ENCODE peak calls at places on chromosome 15, in eight cellular contexts. One of them, this sample, is unnamed.

GRCh38 chr15:80509800-80510199 is 105.6 kb downstream of the ARNT2 start:
- DNase-seq in small intestine: no peak
- DNase-seq in upper lobe of left lung: no peak
- DNase-seq in GM23248: no peak
- DNase-seq in PC-9: no peak
- DNase-seq in IMR-90: no peak
- DNase-seq in right cardiac atrium: no peak
- DNase-seq in A673: no peak
- DNase-seq in this sample: no peak

GRCh38 chr15:39270221-39270835 is 310.6 kb upstream of the THBS1 start:
- DNase-seq in small intestine: no peak
- DNase-seq in upper lobe of left lung: no peak
- DNase-seq in GM23248: peak; percentile 53
- DNase-seq in PC-9: no peak
- DNase-seq in IMR-90: no peak
- DNase-seq in right cardiac atrium: no peak
- DNase-seq in A673: no peak
- DNase-seq in this sample: no peak

GRCh38 chr15:92787116-92787515 is 113.0 kb upstream of the CHD2 start:
- DNase-seq in small intestine: no peak
- DNase-seq in upper lobe of left lung: no peak
- DNase-seq in GM23248: peak; percentile 5
- DNase-seq in PC-9: no peak
- DNase-seq in IMR-90: no peak
- DNase-seq in right cardiac atrium: no peak
- DNase-seq in A673: no peak
- DNase-seq in this sample: no peak

GRCh38 chr15:98611031-98611430 is 37.3 kb upstream of the IGF1R start:
- DNase-seq in small intestine: no peak
- DNase-seq in upper lobe of left lung: no peak
- DNase-seq in GM23248: no peak
- DNase-seq in PC-9: no peak
- DNase-seq in IMR-90: no peak
- DNase-seq in right cardiac atrium: no peak
- DNase-seq in A673: no peak
- DNase-seq in this sample: no peak

GRCh38 chr15:34373951-34374350 is 7.0 kb upstream of the LPCAT4 start:
- DNase-seq in small intestine: no peak
- DNase-seq in upper lobe of left lung: no peak
- DNase-seq in GM23248: no peak
- DNase-seq in PC-9: no peak
- DNase-seq in IMR-90: no peak
- DNase-seq in right cardiac atrium: no peak
- DNase-seq in A673: no peak
- DNase-seq in this sample: no peak

GRCh38 chr15:92586930-92587329 is 68.6 kb downstream of the FAM174B start:
- DNase-seq in small intestine: peak; percentile 37
- DNase-seq in upper lobe of left lung: no peak
- DNase-seq in GM23248: no peak
- DNase-seq in PC-9: no peak
- DNase-seq in IMR-90: no peak
- DNase-seq in right cardiac atrium: no peak
- DNase-seq in A673: no peak
- DNase-seq in this sample: no peak

GRCh38 chr15:45457215-45457614 is 65.3 kb downstream of the SLC30A4 start:
- DNase-seq in small intestine: no peak
- DNase-seq in upper lobe of left lung: no peak
- DNase-seq in GM23248: peak; percentile 36
- DNase-seq in PC-9: no peak
- DNase-seq in IMR-90: no peak
- DNase-seq in right cardiac atrium: no peak
- DNase-seq in A673: no peak
- DNase-seq in this sample: peak; percentile 21

GRCh38 chr15:45448516-45448915 is 70.2 kb upstream of the GATM start:
- DNase-seq in small intestine: no peak
- DNase-seq in upper lobe of left lung: no peak
- DNase-seq in GM23248: peak; percentile 8
- DNase-seq in PC-9: peak; percentile 69
- DNase-seq in IMR-90: peak; percentile 28
- DNase-seq in right cardiac atrium: no peak
- DNase-seq in A673: no peak
- DNase-seq in this sample: peak; percentile 34

GRCh38 chr15:34366271-34367043 is 539 bp downstream of the LPCAT4 start:
- DNase-seq in small intestine: peak; percentile 89
- DNase-seq in upper lobe of left lung: peak; percentile 87
- DNase-seq in GM23248: peak; percentile 63
- DNase-seq in PC-9: peak; percentile 78
- DNase-seq in IMR-90: peak; percentile 36
- DNase-seq in right cardiac atrium: peak; percentile 89
- DNase-seq in A673: peak; percentile 66
- DNase-seq in this sample: peak; percentile 93

GRCh38 chr15:88450125-88450798 is 16.9 kb downstream of the MRPL46 start:
- DNase-seq in small intestine: peak; percentile 35
- DNase-seq in upper lobe of left lung: no peak
- DNase-seq in GM23248: peak; percentile 84
- DNase-seq in PC-9: peak; percentile 56
- DNase-seq in IMR-90: peak; percentile 66
- DNase-seq in right cardiac atrium: peak; percentile 77
- DNase-seq in A673: peak; percentile 75
- DNase-seq in this sample: peak; percentile 91

GRCh38 chr15:31327674-31328424 is 1.2 kb downstream of the KLF13 start:
- DNase-seq in small intestine: peak; percentile 84
- DNase-seq in upper lobe of left lung: peak; percentile 95
- DNase-seq in GM23248: peak; percentile 77
- DNase-seq in PC-9: peak; percentile 22
- DNase-seq in IMR-90: peak; percentile 19
- DNase-seq in right cardiac atrium: peak; percentile 91
- DNase-seq in A673: peak; percentile 54
- DNase-seq in this sample: peak; percentile 60

GRCh38 chr15:58258501-58259274 is 120.5 kb downstream of the AQP9 start:
- DNase-seq in small intestine: no peak
- DNase-seq in upper lobe of left lung: no peak
- DNase-seq in GM23248: no peak
- DNase-seq in PC-9: no peak
- DNase-seq in IMR-90: no peak
- DNase-seq in right cardiac atrium: no peak
- DNase-seq in A673: peak; percentile 18
- DNase-seq in this sample: peak; percentile 28

GRCh38 chr15:52668133-52668532 is 11.1 kb downstream of the ATOSA start:
- DNase-seq in small intestine: no peak
- DNase-seq in upper lobe of left lung: no peak
- DNase-seq in GM23248: no peak
- DNase-seq in PC-9: no peak
- DNase-seq in IMR-90: peak; percentile 12
- DNase-seq in right cardiac atrium: no peak
- DNase-seq in A673: no peak
- DNase-seq in this sample: no peak

GRCh38 chr15:65731926-65732325 is 60.2 kb downstream of the DENND4A start:
- DNase-seq in small intestine: no peak
- DNase-seq in upper lobe of left lung: no peak
- DNase-seq in GM23248: peak; percentile 33
- DNase-seq in PC-9: no peak
- DNase-seq in IMR-90: peak; percentile 52
- DNase-seq in right cardiac atrium: no peak
- DNase-seq in A673: no peak
- DNase-seq in this sample: no peak

GRCh38 chr15:45521596-45522167 is 873 bp downstream of the SLC30A4 start:
- DNase-seq in small intestine: peak; percentile 85
- DNase-seq in upper lobe of left lung: no peak
- DNase-seq in GM23248: peak; percentile 24
- DNase-seq in PC-9: no peak
- DNase-seq in IMR-90: no peak
- DNase-seq in right cardiac atrium: no peak
- DNase-seq in A673: no peak
- DNase-seq in this sample: peak; percentile 4

GRCh38 chr15:94412979-94413741 is 181.8 kb downstream of the MCTP2 start:
- DNase-seq in small intestine: peak; percentile 84
- DNase-seq in upper lobe of left lung: no peak
- DNase-seq in GM23248: peak; percentile 49
- DNase-seq in PC-9: no peak
- DNase-seq in IMR-90: peak; percentile 25
- DNase-seq in right cardiac atrium: no peak
- DNase-seq in A673: peak; percentile 51
- DNase-seq in this sample: peak; percentile 67

GRCh38 chr15:66023322-66023972 is 154.2 kb downstream of the RAB11A start:
- DNase-seq in small intestine: no peak
- DNase-seq in upper lobe of left lung: no peak
- DNase-seq in GM23248: no peak
- DNase-seq in PC-9: no peak
- DNase-seq in IMR-90: no peak
- DNase-seq in right cardiac atrium: no peak
- DNase-seq in A673: no peak
- DNase-seq in this sample: no peak

GRCh38 chr15:79527821-79528220 is 95.7 kb downstream of the MINAR1 start:
- DNase-seq in small intestine: no peak
- DNase-seq in upper lobe of left lung: no peak
- DNase-seq in GM23248: no peak
- DNase-seq in PC-9: no peak
- DNase-seq in IMR-90: no peak
- DNase-seq in right cardiac atrium: no peak
- DNase-seq in A673: no peak
- DNase-seq in this sample: no peak

GRCh38 chr15:77506311-77507150 is 85.8 kb downstream of the HMG20A start:
- DNase-seq in small intestine: peak; percentile 54
- DNase-seq in upper lobe of left lung: peak; percentile 45
- DNase-seq in GM23248: no peak
- DNase-seq in PC-9: peak; percentile 72
- DNase-seq in IMR-90: no peak
- DNase-seq in right cardiac atrium: peak; percentile 93
- DNase-seq in A673: no peak
- DNase-seq in this sample: peak; percentile 64

GRCh38 chr15:89495638-89496145 is 691 bp downstream of the RHCG start:
- DNase-seq in small intestine: no peak
- DNase-seq in upper lobe of left lung: no peak
- DNase-seq in GM23248: no peak
- DNase-seq in PC-9: peak; percentile 51
- DNase-seq in IMR-90: no peak
- DNase-seq in right cardiac atrium: no peak
- DNase-seq in A673: no peak
- DNase-seq in this sample: no peak
- H3K27me3 ChIP-seq in small intestine: no peaks in the 10 kb centered on the region
- H3K27me3 ChIP-seq in upper lobe of left lung: no peaks in the 10 kb centered on the region
- H3K27me3 ChIP-seq in GM23248: peaks cover 59% of the 10 kb centered on the region
- H3K27me3 ChIP-seq in PC-9: no peaks in the 10 kb centered on the region
- H3K27me3 ChIP-seq in IMR-90: peaks cover 53% of the 10 kb centered on the region
- H3K27me3 ChIP-seq in right cardiac atrium: no peaks in the 10 kb centered on the region
- H3K27me3 ChIP-seq in A673: peaks cover 9% of the 10 kb centered on the region
- H3K27me3 ChIP-seq in this sample: peaks cover 33% of the 10 kb centered on the region

DNA sequence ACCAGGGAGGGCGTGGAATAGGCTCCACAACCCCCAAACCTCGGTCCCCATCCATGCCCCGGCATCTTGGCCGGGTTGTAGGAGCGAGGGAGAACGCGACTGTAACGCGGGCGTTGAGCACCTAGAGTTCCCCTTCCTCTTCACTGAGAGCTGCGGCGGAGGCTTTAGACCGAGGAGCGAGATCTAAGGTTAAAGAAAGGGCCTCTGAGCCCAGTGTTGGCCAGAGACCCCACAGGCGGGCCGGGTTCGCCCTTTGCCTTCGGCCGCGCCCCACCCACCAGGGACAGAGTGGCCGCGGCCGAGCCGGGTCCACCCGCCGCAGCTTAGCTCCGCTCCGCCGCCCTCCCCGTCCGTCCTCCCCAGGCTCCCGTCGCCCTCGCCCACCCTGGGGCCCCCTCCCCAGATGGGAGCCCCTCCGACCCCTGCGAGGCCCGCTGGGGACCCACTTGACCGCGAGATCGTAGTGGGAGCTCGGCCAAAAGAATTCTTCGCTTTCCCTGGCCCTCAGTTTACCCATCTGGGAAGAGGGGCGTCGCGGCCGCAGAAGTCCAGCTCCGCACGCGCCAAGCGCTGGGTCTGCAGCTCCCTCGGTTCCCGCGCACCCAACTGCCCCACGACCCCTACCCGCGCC is 425 bp downstream of the ANPEP start:
- DNase-seq in small intestine: no peak
- DNase-seq in upper lobe of left lung: peak; percentile 82
- DNase-seq in GM23248: peak; percentile 62
- DNase-seq in PC-9: no peak
- DNase-seq in IMR-90: no peak
- DNase-seq in right cardiac atrium: no peak
- DNase-seq in A673: no peak
- DNase-seq in this sample: peak; percentile 60
- H3K27me3 ChIP-seq in small intestine: no peaks in the 10 kb centered on the region
- H3K27me3 ChIP-seq in upper lobe of left lung: peaks cover 8% of the 10 kb centered on the region
- H3K27me3 ChIP-seq in GM23248: no peaks in the 10 kb centered on the region
- H3K27me3 ChIP-seq in PC-9: no peaks in the 10 kb centered on the region
- H3K27me3 ChIP-seq in IMR-90: no peaks in the 10 kb centered on the region
- H3K27me3 ChIP-seq in right cardiac atrium: no peaks in the 10 kb centered on the region
- H3K27me3 ChIP-seq in A673: peaks cover 16% of the 10 kb centered on the region
- H3K27me3 ChIP-seq in this sample: peaks cover 37% of the 10 kb centered on the region

DNA sequence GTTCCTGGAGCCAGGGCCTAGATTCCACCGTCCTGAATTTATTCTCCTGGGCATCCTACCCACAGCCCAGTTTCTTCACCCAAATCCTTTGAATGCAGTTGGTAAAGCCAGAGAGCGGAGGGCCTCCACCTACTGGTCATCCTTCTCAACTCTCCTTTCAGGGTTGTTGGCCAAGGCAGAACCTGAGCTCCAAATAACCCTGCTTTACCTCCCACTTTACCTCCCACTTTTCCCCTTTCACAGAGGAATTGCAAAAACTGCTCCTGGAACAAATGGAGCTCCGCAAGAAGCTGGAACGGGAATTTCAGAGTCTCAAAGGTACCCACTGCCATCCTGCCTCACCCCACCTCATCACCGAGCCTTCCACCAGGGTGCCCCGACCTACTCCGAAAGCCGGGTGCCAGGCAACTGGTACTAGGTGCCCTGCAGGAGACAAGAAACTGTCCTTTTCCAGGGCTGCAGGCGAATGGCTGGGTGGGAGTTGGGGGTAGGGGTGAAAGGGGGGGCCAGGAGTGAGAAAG is 6.8 kb downstream of the SKOR1 start:
- DNase-seq in small intestine: no peak
- DNase-seq in upper lobe of left lung: no peak
- DNase-seq in GM23248: peak; percentile 52
- DNase-seq in PC-9: no peak
- DNase-seq in IMR-90: peak; percentile 29
- DNase-seq in right cardiac atrium: no peak
- DNase-seq in A673: no peak
- DNase-seq in this sample: peak; percentile 77
- H3K27me3 ChIP-seq in small intestine: peaks cover 34% of the 10 kb centered on the region
- H3K27me3 ChIP-seq in upper lobe of left lung: peaks cover 32% of the 10 kb centered on the region
- H3K27me3 ChIP-seq in GM23248: peaks cover 84% of the 10 kb centered on the region
- H3K27me3 ChIP-seq in PC-9: no peaks in the 10 kb centered on the region
- H3K27me3 ChIP-seq in IMR-90: peaks cover 94% of the 10 kb centered on the region
- H3K27me3 ChIP-seq in right cardiac atrium: no peaks in the 10 kb centered on the region
- H3K27me3 ChIP-seq in A673: peaks cover 90% of the 10 kb centered on the region
- H3K27me3 ChIP-seq in this sample: peaks cover 100% of the 10 kb centered on the region

DNA sequence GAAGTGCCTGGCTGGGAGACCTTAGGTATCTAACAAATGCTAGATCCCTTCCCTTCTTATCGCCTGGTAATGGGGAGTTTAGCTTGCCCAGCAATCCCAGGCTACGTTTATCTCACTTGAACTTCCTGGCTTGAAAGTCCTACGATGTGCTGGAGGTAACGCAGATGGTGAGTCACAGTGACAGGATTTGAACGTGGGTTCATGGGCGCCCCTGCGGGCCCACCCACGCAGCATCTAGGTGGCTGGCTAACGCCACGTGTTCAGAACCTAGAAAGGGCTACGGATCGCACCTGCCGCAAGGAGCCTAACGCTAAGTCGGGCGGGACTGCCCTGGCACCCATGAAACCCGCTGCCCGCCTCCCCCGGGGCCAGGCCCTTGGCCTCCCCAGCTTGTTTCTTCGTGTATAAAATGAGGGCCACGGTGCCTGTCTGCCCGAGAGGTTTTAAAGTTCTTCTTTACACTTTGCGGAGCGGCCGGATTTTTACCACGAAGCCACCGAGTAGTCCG is 600 bp upstream of the USP3 start:
- DNase-seq in small intestine: peak; percentile 93
- DNase-seq in upper lobe of left lung: no peak
- DNase-seq in GM23248: peak; percentile 90
- DNase-seq in PC-9: peak; percentile 55
- DNase-seq in IMR-90: peak; percentile 93
- DNase-seq in right cardiac atrium: no peak
- DNase-seq in A673: peak; percentile 62
- DNase-seq in this sample: peak; percentile 86
- H3K27me3 ChIP-seq in small intestine: no peaks in the 10 kb centered on the region
- H3K27me3 ChIP-seq in upper lobe of left lung: no peaks in the 10 kb centered on the region
- H3K27me3 ChIP-seq in GM23248: no peaks in the 10 kb centered on the region
- H3K27me3 ChIP-seq in PC-9: no peaks in the 10 kb centered on the region
- H3K27me3 ChIP-seq in IMR-90: no peaks in the 10 kb centered on the region
- H3K27me3 ChIP-seq in right cardiac atrium: no peaks in the 10 kb centered on the region
- H3K27me3 ChIP-seq in A673: no peaks in the 10 kb centered on the region
- H3K27me3 ChIP-seq in this sample: peaks cover 96% of the 10 kb centered on the region